ENCODE peak calls at places on chromosomes 11 and 22, in six cellular contexts. One of them, this sample, is unnamed.

GRCh38 chr11:123238297-123238696 is 43.2 kb upstream of the CLMP start:
- DNase-seq in EL: no peak
- DNase-seq in effector CD4-positive, alpha-beta T cell: no peak
- DNase-seq in T-helper 1 cell: no peak
- DNase-seq in activated naive CD8-positive, alpha-beta T cell treated with anti-CD3 and anti-CD28 coated beads, Interleukin-2, amount 50 U/mL, for 16 hours: no peak
- DNase-seq in hypothalamus: no peak
- DNase-seq in this sample: no peak

GRCh38 chr11:103808246-103808645 is 228.2 kb upstream of the DDI1 start:
- DNase-seq in EL: no peak
- DNase-seq in effector CD4-positive, alpha-beta T cell: no peak
- DNase-seq in T-helper 1 cell: no peak
- DNase-seq in activated naive CD8-positive, alpha-beta T cell treated with anti-CD3 and anti-CD28 coated beads, Interleukin-2, amount 50 U/mL, for 16 hours: no peak
- DNase-seq in hypothalamus: no peak
- DNase-seq in this sample: no peak

GRCh38 chr11:118295834-118296454 is 8.6 kb upstream of the CD3E start:
- DNase-seq in EL: peak
- DNase-seq in effector CD4-positive, alpha-beta T cell: peak
- DNase-seq in T-helper 1 cell: peak
- DNase-seq in activated naive CD8-positive, alpha-beta T cell treated with anti-CD3 and anti-CD28 coated beads, Interleukin-2, amount 50 U/mL, for 16 hours: no peak
- DNase-seq in hypothalamus: no peak
- DNase-seq in this sample: no peak

GRCh38 chr22:41575533-41575932 is 14.1 kb downstream of the PMM1 start:
- DNase-seq in EL: no peak
- DNase-seq in effector CD4-positive, alpha-beta T cell: no peak
- DNase-seq in T-helper 1 cell: no peak
- DNase-seq in activated naive CD8-positive, alpha-beta T cell treated with anti-CD3 and anti-CD28 coated beads, Interleukin-2, amount 50 U/mL, for 16 hours: no peak
- DNase-seq in hypothalamus: no peak
- DNase-seq in this sample: no peak

GRCh38 chr22:17087176-17088131 is 2.7 kb downstream of the IL17RA start:
- DNase-seq in EL: peak
- DNase-seq in effector CD4-positive, alpha-beta T cell: peak
- DNase-seq in T-helper 1 cell: peak
- DNase-seq in activated naive CD8-positive, alpha-beta T cell treated with anti-CD3 and anti-CD28 coated beads, Interleukin-2, amount 50 U/mL, for 16 hours: no peak
- DNase-seq in hypothalamus: no peak
- DNase-seq in this sample: no peak

GRCh38 chr11:126862664-126863247 is 137.8 kb downstream of the KIRREL3 start:
- DNase-seq in EL: no peak
- DNase-seq in effector CD4-positive, alpha-beta T cell: no peak
- DNase-seq in T-helper 1 cell: no peak
- DNase-seq in activated naive CD8-positive, alpha-beta T cell treated with anti-CD3 and anti-CD28 coated beads, Interleukin-2, amount 50 U/mL, for 16 hours: no peak
- DNase-seq in hypothalamus: no peak
- DNase-seq in this sample: no peak

GRCh38 chr11:120510406-120511115 is 987 bp upstream of the GRIK4 start:
- DNase-seq in EL: no peak
- DNase-seq in effector CD4-positive, alpha-beta T cell: no peak
- DNase-seq in T-helper 1 cell: no peak
- DNase-seq in activated naive CD8-positive, alpha-beta T cell treated with anti-CD3 and anti-CD28 coated beads, Interleukin-2, amount 50 U/mL, for 16 hours: no peak
- DNase-seq in hypothalamus: no peak
- DNase-seq in this sample: peak

GRCh38 chr22:28958611-28959010 is 75.2 kb downstream of the ZNRF3 start:
- DNase-seq in EL: no peak
- DNase-seq in effector CD4-positive, alpha-beta T cell: no peak
- DNase-seq in T-helper 1 cell: no peak
- DNase-seq in activated naive CD8-positive, alpha-beta T cell treated with anti-CD3 and anti-CD28 coated beads, Interleukin-2, amount 50 U/mL, for 16 hours: no peak
- DNase-seq in hypothalamus: no peak
- DNase-seq in this sample: no peak

GRCh38 chr11:117723625-117724024 is 73.4 kb downstream of the DSCAML1 start:
- DNase-seq in EL: no peak
- DNase-seq in effector CD4-positive, alpha-beta T cell: no peak
- DNase-seq in T-helper 1 cell: no peak
- DNase-seq in activated naive CD8-positive, alpha-beta T cell treated with anti-CD3 and anti-CD28 coated beads, Interleukin-2, amount 50 U/mL, for 16 hours: no peak
- DNase-seq in hypothalamus: no peak
- DNase-seq in this sample: peak

GRCh38 chr11:122981388-122982264 is at the start of gene BSX:
- DNase-seq in EL: peak
- DNase-seq in effector CD4-positive, alpha-beta T cell: peak
- DNase-seq in T-helper 1 cell: peak
- DNase-seq in activated naive CD8-positive, alpha-beta T cell treated with anti-CD3 and anti-CD28 coated beads, Interleukin-2, amount 50 U/mL, for 16 hours: peak
- DNase-seq in hypothalamus: no peak
- DNase-seq in this sample: peak

GRCh38 chr11:110172666-110173065 is 79.5 kb downstream of the ZC3H12C start:
- DNase-seq in EL: no peak
- DNase-seq in effector CD4-positive, alpha-beta T cell: no peak
- DNase-seq in T-helper 1 cell: no peak
- DNase-seq in activated naive CD8-positive, alpha-beta T cell treated with anti-CD3 and anti-CD28 coated beads, Interleukin-2, amount 50 U/mL, for 16 hours: no peak
- DNase-seq in hypothalamus: no peak
- DNase-seq in this sample: no peak

This sample was measured in BE2C.